ENCODE peak calls at places on chromosomes 4 and X, in four cellular contexts. J, D, P and T are unnamed samples.

GRCh38 chr4:150570862-150571261 is 11.1 kb upstream of the MAB21L2 start:
- DNase-seq in J (no peak), P (no peak), D (peak), T (no peak)

GRCh38 chrX:1389181-1389992 is 2.5 kb downstream of the SLC25A6 start:
- DNase-seq in J (no peak), D (no peak), P (no peak), T (no peak)

GRCh38 chr4:170758988-170759387 is 669.2 kb upstream of the AADAT start:
- DNase-seq in D (no peak), J (no peak), P (no peak), T (no peak)

GRCh38 chrX:56728321-56728720 is 722 bp upstream of the NBDY start:
- DNase-seq in J (no peak), P (no peak), D (no peak), T (no peak)

GRCh38 chrX:38803286-38803608 is 2.0 kb downstream of the MID1IP1 start:
- DNase-seq in P (no peak), J (no peak), D (no peak), T (no peak)

GRCh38 chr4:73066928-73067327 is 2.6 kb downstream of the COX18 start:
- DNase-seq in P (no peak), J (no peak), D (no peak), T (no peak)

GRCh38 chr4:898869-899555 is 33.1 kb downstream of the GAK start:
- DNase-seq in P (no peak), J (no peak), D (no peak), T (no peak)

GRCh38 chrX:154368630-154369452 is 5.6 kb downstream of the FLNA start:
- DNase-seq in D (peak), J (peak), P (peak), T (no peak)

GRCh38 chr4:6343950-6344408 is 74.3 kb downstream of the WFS1 start:
- DNase-seq in D (peak), J (no peak), P (peak), T (no peak)

GRCh38 chrX:37785569-37785968 is 5.7 kb downstream of the CYBB start:
- DNase-seq in J (no peak), P (no peak), D (no peak), T (no peak)

GRCh38 chrX:52031371-52031770 is 37.6 kb downstream of the MAGED4B start:
- DNase-seq in J (no peak), D (no peak), P (no peak), T (no peak)

GRCh38 chrX:123959281-123960063 is 2.0 kb upstream of the STAG2 start:
- DNase-seq in D (peak), J (no peak), P (no peak), T (peak)

GRCh38 chr4:16067515-16067914 is 16.3 kb downstream of the PROM1 start:
- DNase-seq in P (peak), D (no peak), J (no peak), T (no peak)

DNA sequence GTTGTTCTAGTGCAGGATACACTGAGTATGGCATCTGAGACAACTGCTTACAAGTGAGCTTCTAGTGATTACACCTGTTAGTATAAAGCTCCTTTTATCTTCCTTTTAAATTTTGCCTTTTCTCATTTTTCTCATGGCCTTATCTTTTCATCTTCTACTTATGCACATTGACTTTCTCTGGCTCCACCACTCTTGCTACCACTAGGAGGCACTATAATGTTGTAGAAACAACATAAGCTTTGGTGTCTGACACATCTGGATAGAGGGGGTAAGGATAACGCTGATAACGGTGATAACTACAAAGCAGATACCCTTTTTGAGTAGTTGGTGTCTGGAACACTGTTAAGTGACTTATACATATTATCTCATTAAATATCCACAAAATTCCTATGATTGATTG is 187.4 kb upstream of the TEX13C start:
- DNase-seq in P (peak), J (no peak), D (peak), T (peak)
- TF ChIP-seq SP1 in P (no peak), J (no peak), D (no peak), T (no peak)

GRCh38 chr4:131613824-131614216 is 1535.3 kb upstream of the PCDH10 start:
- DNase-seq in J (peak), P (no peak), D (no peak), T (no peak)

GRCh38 chr4:131609039-131609438 is 1540.1 kb upstream of the PCDH10 start:
- DNase-seq in J (no peak), P (no peak), D (no peak), T (no peak)

GRCh38 chr4:131613086-131613823 is 1535.8 kb upstream of the PCDH10 start:
- DNase-seq in D (no peak), P (no peak), J (no peak), T (no peak)
- TF ChIP-seq TARDBP in D (no peak), P (no peak), J (no peak), T (no peak)

GRCh38 chr4:86223472-86223871 is 136.4 kb downstream of the MAPK10 start:
- DNase-seq in D (peak), J (no peak), P (peak), T (peak)

GRCh38 chr4:86220137-86220536 is 139.7 kb downstream of the MAPK10 start:
- DNase-seq in J (no peak), P (no peak), D (no peak), T (no peak)

GRCh38 chr4:86218721-86219481 is 141.0 kb downstream of the MAPK10 start:
- DNase-seq in J (no peak), D (no peak), P (no peak), T (no peak)

DNA sequence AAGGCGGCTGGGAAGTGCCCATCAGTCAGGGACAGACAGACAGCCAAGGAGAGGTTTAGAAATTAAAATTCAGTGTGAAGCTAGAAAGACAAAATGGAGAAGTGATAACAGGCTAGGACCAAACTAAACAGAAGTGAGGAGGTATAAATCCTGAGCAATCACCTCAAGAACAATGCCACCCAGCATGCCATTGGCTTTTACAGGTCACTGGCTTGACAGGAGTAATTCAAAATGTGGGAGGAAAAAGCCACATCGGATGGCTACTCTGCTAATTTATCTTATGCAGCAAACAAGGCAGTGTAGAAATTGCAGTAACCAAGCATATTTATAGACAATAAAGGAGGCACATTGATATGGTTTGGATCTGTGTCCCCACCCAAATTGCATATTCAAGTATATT is 138.8 kb downstream of the MAPK10 start:
- DNase-seq in D (no peak), J (no peak), P (no peak), T (no peak)
- TF ChIP-seq BHLHE40 in D (no peak), J (no peak), P (no peak), T (no peak)

DNA sequence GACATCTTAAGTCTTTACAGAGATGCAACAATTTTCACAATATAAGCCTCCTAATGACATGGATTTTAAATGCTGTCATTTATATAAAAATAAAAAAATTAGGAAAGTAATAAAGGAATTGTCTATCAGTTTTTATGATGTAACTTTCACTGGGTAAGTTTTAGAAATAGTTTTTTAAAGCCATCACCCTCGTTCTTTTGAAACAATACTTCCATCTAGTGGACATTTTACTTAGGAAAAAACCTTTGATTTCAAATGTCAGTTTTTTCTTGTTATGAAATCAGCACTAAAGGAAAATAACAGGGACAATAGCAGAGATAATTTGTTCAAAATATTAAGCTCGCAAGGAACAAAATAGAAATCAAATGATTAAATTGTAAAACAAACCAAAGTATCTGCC is 24.3 kb upstream of the NDNF start:
- DNase-seq in D (no peak), J (no peak), P (peak), T (peak)
- TF ChIP-seq SP1 in D (no peak), J (no peak), P (no peak), T (no peak)

DNA sequence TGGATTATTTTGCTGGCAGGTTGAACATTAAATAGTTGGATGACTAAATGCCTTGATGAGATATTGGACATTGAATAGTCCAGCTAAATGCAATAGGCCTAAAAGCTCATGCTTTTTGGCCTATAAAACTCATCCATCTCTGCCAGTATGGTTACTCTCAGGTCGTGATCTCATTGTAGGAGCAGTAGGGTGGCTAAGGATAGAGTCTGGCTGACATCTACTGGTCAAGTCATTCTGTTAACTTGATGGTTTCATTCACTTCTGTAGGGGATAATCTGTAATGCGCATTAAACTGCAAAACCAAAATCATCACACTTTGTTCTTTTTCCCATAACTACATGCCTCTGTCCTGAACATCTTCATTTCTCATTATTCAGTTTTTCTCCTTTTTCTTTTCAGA is 227.0 kb downstream of the DKK2 start:
- DNase-seq in D (no peak), J (no peak), P (peak), T (peak)
- TF ChIP-seq TARDBP in D (no peak), J (no peak), P (no peak), T (no peak)